ENCODE peak calls at places on chromosomes 16 and 17, in four cellular contexts. K, V, R and G are unnamed samples.

GRCh38 chr17:20273741-20274500 is 193.4 kb downstream of the LGALS9B start:
- DNase-seq in K (no peak), V (no peak), R (no peak), G (no peak)

GRCh38 chr17:27756467-27757371 is 43.6 kb downstream of the NOS2 start:
- DNase-seq in K (no peak), V (no peak), R (peak), G (peak)

GRCh38 chr16:12356622-12357365 is 380.3 kb downstream of the SNX29 start:
- DNase-seq in K (no peak), V (no peak), R (peak), G (no peak)

GRCh38 chr16:81745704-81746558 is 33.2 kb upstream of the PLCG2 start:
- DNase-seq in K (no peak), V (no peak), R (peak), G (peak)

GRCh38 chr17:17186051-17186450 is 20.1 kb downstream of the PLD6 start:
- DNase-seq in K (no peak), V (no peak), R (no peak), G (no peak)

GRCh38 chr17:80984749-80985148 is 6.9 kb upstream of the CHMP6 start:
- DNase-seq in K (peak), V (no peak), R (no peak), G (no peak)

GRCh38 chr16:52912565-52913173 is 140.0 kb downstream of the CHD9NB start:
- DNase-seq in K (peak), V (peak), R (peak), G (peak)

GRCh38 chr17:5210853-5211252 is 19.2 kb upstream of the ZNF594 start:
- DNase-seq in K (no peak), V (peak), R (no peak), G (no peak)

GRCh38 chr16:11977206-11978041 is 890 bp downstream of the SNX29 start:
- DNase-seq in K (no peak), V (no peak), R (peak), G (peak)

GRCh38 chr17:70863436-70864248 is 694.3 kb downstream of the KCNJ2 start:
- DNase-seq in K (no peak), V (no peak), R (no peak), G (no peak)
- TF ChIP-seq RFX5 in K (no peak), V (no peak), R (no peak), G (no peak)

GRCh38 chr17:75783069-75783783 is 1.4 kb upstream of the UNK start:
- DNase-seq in K (no peak), V (peak), R (no peak), G (peak)
- TF ChIP-seq NRF1 in K (no peak), V (no peak), R (no peak), G (no peak)

GRCh38 chr17:31453896-31454295 is 62.4 kb downstream of the RAB11FIP4 start:
- DNase-seq in K (no peak), V (no peak), R (peak), G (no peak)

GRCh38 chr17:31458829-31459228 is 67.4 kb downstream of the RAB11FIP4 start:
- DNase-seq in K (no peak), V (no peak), R (no peak), G (no peak)

GRCh38 chr17:31457391-31458234 is 66.1 kb downstream of the RAB11FIP4 start:
- DNase-seq in K (no peak), V (no peak), R (peak), G (no peak)

GRCh38 chr17:31459716-31460115 is 68.2 kb downstream of the RAB11FIP4 start:
- DNase-seq in K (no peak), V (no peak), R (no peak), G (no peak)

GRCh38 chr17:31456814-31457213 is 65.3 kb downstream of the RAB11FIP4 start:
- DNase-seq in K (no peak), V (no peak), R (no peak), G (no peak)
- TF ChIP-seq RFX5 in K (no peak), V (no peak), R (no peak), G (no peak)

GRCh38 chr17:77808663-77809425 is 149.7 kb upstream of the TNRC6C start:
- DNase-seq in K (no peak), V (no peak), R (no peak), G (no peak)

GRCh38 chr17:77811521-77811920 is 147.0 kb upstream of the TNRC6C start:
- DNase-seq in K (no peak), V (no peak), R (no peak), G (no peak)

GRCh38 chr17:77810536-77810935 is 148.0 kb upstream of the TNRC6C start:
- DNase-seq in K (no peak), V (no peak), R (no peak), G (no peak)

GRCh38 chr17:77807746-77808441 is 150.6 kb upstream of the TNRC6C start:
- DNase-seq in K (no peak), V (no peak), R (no peak), G (no peak)

DNA sequence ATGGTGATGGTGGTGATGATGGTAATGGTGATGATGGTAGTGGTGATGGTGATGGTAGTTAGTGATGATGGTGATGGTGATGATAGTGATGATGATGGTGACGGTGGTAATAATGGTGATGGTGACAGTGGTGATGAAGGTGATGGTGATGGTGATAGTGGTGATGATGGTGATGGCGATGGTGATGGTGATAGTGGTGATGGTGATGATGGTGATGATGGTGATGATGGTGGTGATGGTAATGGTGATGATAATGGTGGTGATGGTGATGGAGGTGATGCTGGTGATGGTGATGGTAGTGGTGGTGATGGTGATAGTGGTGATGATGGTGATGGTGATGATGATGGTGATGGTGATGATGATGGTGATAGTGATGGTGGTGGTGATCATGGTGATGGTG is 148.7 kb upstream of the TNRC6C start:
- DNase-seq in K (no peak), V (no peak), R (no peak), G (no peak)
- TF ChIP-seq NRF1 in K (no peak), V (no peak), R (no peak), G (no peak)